ENCODE peak calls at places on chromosomes 4 and X, in six cellular contexts. One of them, this sample, is unnamed.

GRCh38 chr4:55866973-55867574 is 13.6 kb downstream of the EXOC1 start:
- DNase-seq in neuronal stem cell: peak; percentile 18
- DNase-seq in trophoblast cell: peak; percentile 80
- DNase-seq in IMR-90: peak; percentile 74
- DNase-seq in mesenchymal stem cell: peak; percentile 84
- DNase-seq in mesendoderm: peak; percentile 77
- DNase-seq in this sample: no peak

GRCh38 chrX:131068945-131069719 is 11.0 kb downstream of the ARHGAP36 start:
- DNase-seq in trophoblast cell: peak; percentile 42
- DNase-seq in mesenchymal stem cell: peak; percentile 32
- DNase-seq in neuronal stem cell: peak; percentile 49
- DNase-seq in IMR-90: no peak
- DNase-seq in mesendoderm: peak; percentile 86
- DNase-seq in this sample: peak; percentile 85

GRCh38 chrX:9983463-9983862 is 16.3 kb downstream of the CLDN34 start:
- DNase-seq in neuronal stem cell: no peak
- DNase-seq in mesendoderm: no peak
- DNase-seq in trophoblast cell: no peak
- DNase-seq in mesenchymal stem cell: no peak
- DNase-seq in IMR-90: no peak
- DNase-seq in this sample: no peak

GRCh38 chr4:1213336-1213995 is 35.5 kb downstream of the CTBP1 start:
- DNase-seq in trophoblast cell: no peak
- DNase-seq in neuronal stem cell: no peak
- DNase-seq in mesenchymal stem cell: no peak
- DNase-seq in IMR-90: no peak
- DNase-seq in mesendoderm: no peak
- DNase-seq in this sample: no peak

GRCh38 chr4:82899339-82899738 is 1.2 kb upstream of the THAP9 start:
- DNase-seq in mesendoderm: no peak
- DNase-seq in mesenchymal stem cell: peak; percentile 37
- DNase-seq in IMR-90: no peak
- DNase-seq in neuronal stem cell: no peak
- DNase-seq in trophoblast cell: no peak
- DNase-seq in this sample: no peak

GRCh38 chrX:54494166-54494969 is 1.7 kb downstream of the FGD1 start:
- DNase-seq in mesendoderm: no peak
- DNase-seq in trophoblast cell: no peak
- DNase-seq in IMR-90: no peak
- DNase-seq in neuronal stem cell: no peak
- DNase-seq in mesenchymal stem cell: no peak
- DNase-seq in this sample: no peak

GRCh38 chr4:109658871-109659410 is 44.3 kb downstream of the CASP6 start:
- DNase-seq in neuronal stem cell: no peak
- DNase-seq in mesenchymal stem cell: peak; percentile 6
- DNase-seq in IMR-90: peak; percentile 6
- DNase-seq in trophoblast cell: peak; percentile 31
- DNase-seq in mesendoderm: no peak
- DNase-seq in this sample: no peak

GRCh38 chr4:5545271-5545670 is 163.1 kb downstream of the EVC2 start:
- DNase-seq in mesendoderm: no peak
- DNase-seq in neuronal stem cell: no peak
- DNase-seq in trophoblast cell: no peak
- DNase-seq in mesenchymal stem cell: no peak
- DNase-seq in IMR-90: peak; percentile 12
- DNase-seq in this sample: no peak

GRCh38 chr4:49032440-49033161 is 46.5 kb downstream of the CWH43 start:
- DNase-seq in neuronal stem cell: no peak
- DNase-seq in IMR-90: peak; percentile 6
- DNase-seq in mesenchymal stem cell: no peak
- DNase-seq in mesendoderm: peak; percentile 19
- DNase-seq in trophoblast cell: peak; percentile 54
- DNase-seq in this sample: no peak

GRCh38 chrX:40278340-40279090 is 180.8 kb upstream of the BCOR start:
- DNase-seq in IMR-90: no peak
- DNase-seq in mesendoderm: no peak
- DNase-seq in neuronal stem cell: no peak
- DNase-seq in trophoblast cell: peak; percentile 84
- DNase-seq in mesenchymal stem cell: peak; percentile 87
- DNase-seq in this sample: no peak

GRCh38 chr4:101114936-101115372 is 232.4 kb downstream of the PPP3CA start:
- DNase-seq in mesenchymal stem cell: peak; percentile 55
- DNase-seq in trophoblast cell: no peak
- DNase-seq in neuronal stem cell: peak; percentile 39
- DNase-seq in mesendoderm: peak; percentile 97
- DNase-seq in IMR-90: peak; percentile 83
- DNase-seq in this sample: peak; percentile 30

GRCh38 chr4:82898322-82899243 is 2.0 kb upstream of the THAP9 start:
- DNase-seq in mesendoderm: peak; percentile 36
- DNase-seq in IMR-90: peak; percentile 91
- DNase-seq in mesenchymal stem cell: peak; percentile 92
- DNase-seq in neuronal stem cell: no peak
- DNase-seq in trophoblast cell: peak; percentile 94
- DNase-seq in this sample: no peak

GRCh38 chr4:74501579-74501978 is 56.6 kb downstream of the AREG start:
- DNase-seq in neuronal stem cell: no peak
- DNase-seq in mesenchymal stem cell: peak; percentile 88
- DNase-seq in IMR-90: peak; percentile 95
- DNase-seq in mesendoderm: no peak
- DNase-seq in trophoblast cell: no peak
- DNase-seq in this sample: no peak

GRCh38 chr4:158810487-158811215 is 41.8 kb downstream of the FNIP2 start:
- DNase-seq in mesendoderm: no peak
- DNase-seq in trophoblast cell: peak; percentile 95
- DNase-seq in neuronal stem cell: no peak
- DNase-seq in IMR-90: peak; percentile 98
- DNase-seq in mesenchymal stem cell: peak; percentile 95
- DNase-seq in this sample: no peak

GRCh38 chr4:15451866-15452765 is 17.6 kb upstream of the CC2D2A start:
- DNase-seq in trophoblast cell: peak; percentile 82
- DNase-seq in mesendoderm: no peak
- DNase-seq in mesenchymal stem cell: peak; percentile 95
- DNase-seq in neuronal stem cell: no peak
- DNase-seq in IMR-90: peak; percentile 98
- DNase-seq in this sample: no peak

GRCh38 chrX:23497919-23498318 is 163.3 kb downstream of the PTCHD1 start:
- DNase-seq in trophoblast cell: no peak
- DNase-seq in mesenchymal stem cell: no peak
- DNase-seq in IMR-90: no peak
- DNase-seq in mesendoderm: no peak
- DNase-seq in neuronal stem cell: no peak
- DNase-seq in this sample: no peak

GRCh38 chr4:107801766-107802211 is 22.9 kb upstream of the SGMS2 start:
- DNase-seq in trophoblast cell: peak; percentile 36
- DNase-seq in mesendoderm: no peak
- DNase-seq in neuronal stem cell: no peak
- DNase-seq in mesenchymal stem cell: peak; percentile 47
- DNase-seq in IMR-90: peak; percentile 27
- DNase-seq in this sample: no peak

GRCh38 chr4:86934772-86935498 is at the start of gene AFF1:
- DNase-seq in mesendoderm: peak; percentile 98
- DNase-seq in trophoblast cell: peak; percentile 89
- DNase-seq in IMR-90: peak; percentile 79
- DNase-seq in mesenchymal stem cell: peak; percentile 93
- DNase-seq in neuronal stem cell: peak; percentile 85
- DNase-seq in this sample: peak; percentile 95

GRCh38 chrX:23901805-23902204 is 5.9 kb downstream of the APOO start:
- DNase-seq in mesendoderm: peak; percentile 81
- DNase-seq in IMR-90: peak; percentile 77
- DNase-seq in neuronal stem cell: peak; percentile 26
- DNase-seq in mesenchymal stem cell: peak; percentile 84
- DNase-seq in trophoblast cell: peak; percentile 78
- DNase-seq in this sample: peak; percentile 40

GRCh38 chr4:104743141-104743748 is 248.6 kb upstream of the CXXC4 start:
- DNase-seq in mesenchymal stem cell: no peak
- DNase-seq in trophoblast cell: no peak
- DNase-seq in neuronal stem cell: no peak
- DNase-seq in IMR-90: no peak
- DNase-seq in mesendoderm: no peak
- DNase-seq in this sample: no peak

GRCh38 chr4:156952078-156952759 is 19.4 kb downstream of the PDGFC start:
- DNase-seq in mesendoderm: no peak
- DNase-seq in trophoblast cell: no peak
- DNase-seq in neuronal stem cell: no peak
- DNase-seq in mesenchymal stem cell: no peak
- DNase-seq in IMR-90: no peak
- DNase-seq in this sample: no peak

GRCh38 chr4:105895609-105896460 is 564 bp downstream of the NPNT start:
- DNase-seq in trophoblast cell: peak; percentile 32
- DNase-seq in neuronal stem cell: peak; percentile 37
- DNase-seq in mesenchymal stem cell: peak; percentile 46
- DNase-seq in mesendoderm: no peak
- DNase-seq in IMR-90: no peak
- DNase-seq in this sample: peak; percentile 45

GRCh38 chrX:25717122-25717521 is 421.0 kb upstream of the MAGEB18 start:
- DNase-seq in mesendoderm: no peak
- DNase-seq in neuronal stem cell: no peak
- DNase-seq in mesenchymal stem cell: no peak
- DNase-seq in IMR-90: no peak
- DNase-seq in trophoblast cell: no peak
- DNase-seq in this sample: no peak

GRCh38 chrX:55490974-55491373 is 1.3 kb upstream of the USP51 start:
- DNase-seq in neuronal stem cell: no peak
- DNase-seq in IMR-90: no peak
- DNase-seq in mesendoderm: no peak
- DNase-seq in trophoblast cell: no peak
- DNase-seq in mesenchymal stem cell: no peak
- DNase-seq in this sample: no peak

GRCh38 chr4:101599620-101600019 is 190.9 kb upstream of the BANK1 start:
- DNase-seq in mesendoderm: no peak
- DNase-seq in mesenchymal stem cell: peak; percentile 6
- DNase-seq in neuronal stem cell: no peak
- DNase-seq in IMR-90: peak; percentile 56
- DNase-seq in trophoblast cell: peak; percentile 89
- DNase-seq in this sample: no peak

GRCh38 chrX:431032-431431 is 44.3 kb upstream of the PPP2R3B start:
- DNase-seq in IMR-90: no peak
- DNase-seq in neuronal stem cell: no peak
- DNase-seq in trophoblast cell: no peak
- DNase-seq in mesendoderm: no peak
- DNase-seq in mesenchymal stem cell: no peak
- DNase-seq in this sample: no peak

GRCh38 chr4:56210397-56210796 is 176.9 kb downstream of the AASDH start:
- DNase-seq in trophoblast cell: no peak
- DNase-seq in IMR-90: no peak
- DNase-seq in neuronal stem cell: no peak
- DNase-seq in mesenchymal stem cell: no peak
- DNase-seq in mesendoderm: no peak
- DNase-seq in this sample: no peak

GRCh38 chrX:154369453-154370299 is 4.8 kb downstream of the FLNA start:
- DNase-seq in mesendoderm: peak; percentile 95
- DNase-seq in trophoblast cell: peak; percentile 51
- DNase-seq in mesenchymal stem cell: peak; percentile 95
- DNase-seq in IMR-90: peak; percentile 95
- DNase-seq in neuronal stem cell: peak; percentile 84
- DNase-seq in this sample: peak; percentile 88

GRCh38 chr4:89469930-89470375 is 162.4 kb upstream of the GPRIN3 start:
- DNase-seq in trophoblast cell: peak; percentile 29
- DNase-seq in mesenchymal stem cell: peak; percentile 92
- DNase-seq in IMR-90: peak; percentile 98
- DNase-seq in mesendoderm: no peak
- DNase-seq in neuronal stem cell: no peak
- DNase-seq in this sample: no peak
- H3K4ac ChIP-seq in trophoblast cell: no peak overlapping the region
- H3K4ac ChIP-seq in mesenchymal stem cell: no peak overlapping the region
- H3K4ac ChIP-seq in IMR-90: peak overlapping the region; percentile 23
- H3K4ac ChIP-seq in mesendoderm: no peak overlapping the region
- H3K4ac ChIP-seq in neuronal stem cell: no peak overlapping the region
- H3K4ac ChIP-seq in this sample: no peak overlapping the region

GRCh38 chr4:185838104-185838452 is 26.1 kb upstream of the SORBS2 start:
- DNase-seq in neuronal stem cell: no peak
- DNase-seq in mesendoderm: peak; percentile 38
- DNase-seq in IMR-90: no peak
- DNase-seq in mesenchymal stem cell: no peak
- DNase-seq in trophoblast cell: no peak
- DNase-seq in this sample: peak; percentile 76
- H3K4ac ChIP-seq in neuronal stem cell: no peak overlapping the region
- H3K4ac ChIP-seq in mesendoderm: peak overlapping the region; percentile 89
- H3K4ac ChIP-seq in IMR-90: peak overlapping the region; percentile 93
- H3K4ac ChIP-seq in mesenchymal stem cell: peak overlapping the region; percentile 92
- H3K4ac ChIP-seq in trophoblast cell: peak overlapping the region; percentile 14
- H3K4ac ChIP-seq in this sample: peak overlapping the region; percentile 42

GRCh38 chr4:150820409-150820808 is 194.7 kb downstream of the LRBA start:
- DNase-seq in mesenchymal stem cell: no peak
- DNase-seq in neuronal stem cell: no peak
- DNase-seq in IMR-90: no peak
- DNase-seq in trophoblast cell: no peak
- DNase-seq in mesendoderm: no peak
- DNase-seq in this sample: no peak
- H3K4ac ChIP-seq in mesenchymal stem cell: no peak overlapping the region
- H3K4ac ChIP-seq in neuronal stem cell: no peak overlapping the region
- H3K4ac ChIP-seq in IMR-90: no peak overlapping the region
- H3K4ac ChIP-seq in trophoblast cell: no peak overlapping the region
- H3K4ac ChIP-seq in mesendoderm: no peak overlapping the region
- H3K4ac ChIP-seq in this sample: no peak overlapping the region

GRCh38 chr4:7474320-7474719 is 39.6 kb upstream of the PSAPL1 start:
- DNase-seq in IMR-90: no peak
- DNase-seq in mesenchymal stem cell: no peak
- DNase-seq in mesendoderm: no peak
- DNase-seq in trophoblast cell: no peak
- DNase-seq in neuronal stem cell: no peak
- DNase-seq in this sample: no peak

GRCh38 chr4:7470522-7471128 is 35.9 kb upstream of the PSAPL1 start:
- DNase-seq in trophoblast cell: no peak
- DNase-seq in neuronal stem cell: no peak
- DNase-seq in mesendoderm: no peak
- DNase-seq in mesenchymal stem cell: no peak
- DNase-seq in IMR-90: no peak
- DNase-seq in this sample: no peak

GRCh38 chr4:7473096-7473495 is 38.4 kb upstream of the PSAPL1 start:
- DNase-seq in trophoblast cell: no peak
- DNase-seq in neuronal stem cell: no peak
- DNase-seq in mesenchymal stem cell: no peak
- DNase-seq in IMR-90: no peak
- DNase-seq in mesendoderm: no peak
- DNase-seq in this sample: no peak

GRCh38 chr4:7470111-7470510 is 35.4 kb upstream of the PSAPL1 start:
- DNase-seq in mesenchymal stem cell: no peak
- DNase-seq in IMR-90: no peak
- DNase-seq in trophoblast cell: no peak
- DNase-seq in mesendoderm: no peak
- DNase-seq in neuronal stem cell: no peak
- DNase-seq in this sample: no peak

DNA sequence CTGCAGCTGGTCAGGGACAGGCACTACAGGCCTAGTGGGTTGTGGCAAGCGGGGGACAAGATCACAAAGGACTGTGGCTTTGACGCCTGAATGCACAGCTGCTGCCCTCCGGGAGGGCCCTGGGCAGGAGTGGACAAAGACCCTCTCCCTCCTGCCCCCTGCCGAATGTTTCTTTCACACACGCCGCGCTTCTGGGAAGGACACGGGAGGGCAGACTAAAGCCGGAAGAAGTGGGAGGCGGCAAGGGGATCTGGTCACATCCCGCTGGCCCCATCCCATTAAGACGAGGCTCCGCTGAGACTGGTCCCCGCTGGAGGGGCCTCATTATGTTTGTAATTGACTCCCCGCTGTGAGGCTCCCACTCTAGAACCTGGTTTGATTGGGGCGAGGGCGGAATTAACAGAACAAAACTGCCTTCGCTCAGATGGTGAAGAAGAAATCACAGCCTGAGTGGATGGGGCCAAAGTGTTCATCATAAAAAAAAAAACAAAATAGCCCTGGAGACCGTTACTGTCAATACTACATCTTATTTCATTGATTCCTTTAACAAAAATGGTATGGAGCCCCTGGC is 37.8 kb upstream of the PSAPL1 start:
- DNase-seq in mesendoderm: no peak
- DNase-seq in neuronal stem cell: peak; percentile 57
- DNase-seq in IMR-90: no peak
- DNase-seq in mesenchymal stem cell: no peak
- DNase-seq in trophoblast cell: no peak
- DNase-seq in this sample: no peak
- H3K4ac ChIP-seq in mesendoderm: no peak overlapping the region
- H3K4ac ChIP-seq in neuronal stem cell: no peak overlapping the region
- H3K4ac ChIP-seq in IMR-90: no peak overlapping the region
- H3K4ac ChIP-seq in mesenchymal stem cell: no peak overlapping the region
- H3K4ac ChIP-seq in trophoblast cell: no peak overlapping the region
- H3K4ac ChIP-seq in this sample: no peak overlapping the region

This sample was measured in H9.